ENCODE peak calls at places on chromosomes 3 and 15, in four cellular contexts. One of them, this sample, is unnamed.

GRCh38 chr3:38471260-38471857 is 17.7 kb downstream of the ACVR2B start:
- DNase-seq in IMR-90: no peak
- DNase-seq in H1: no peak
- DNase-seq in H9: no peak
- DNase-seq in this sample: no peak

GRCh38 chr15:59801649-59802048 is 112.5 kb upstream of the BNIP2 start:
- DNase-seq in IMR-90: no peak
- DNase-seq in H1: no peak
- DNase-seq in H9: no peak
- DNase-seq in this sample: peak

GRCh38 chr3:119302697-119303630 is 8.8 kb downstream of the ARHGAP31 start:
- DNase-seq in IMR-90: no peak
- DNase-seq in H1: no peak
- DNase-seq in H9: no peak
- DNase-seq in this sample: no peak

GRCh38 chr3:108331792-108332191 is 35.4 kb downstream of the HHLA2 start:
- DNase-seq in IMR-90: no peak
- DNase-seq in H1: no peak
- DNase-seq in H9: no peak
- DNase-seq in this sample: no peak

GRCh38 chr15:64152507-64153387 is 1.2 kb downstream of the SNX22 start:
- DNase-seq in IMR-90: no peak
- DNase-seq in H1: peak
- DNase-seq in H9: peak
- DNase-seq in this sample: peak

GRCh38 chr3:191345334-191345733 is 15.0 kb upstream of the UTS2B start:
- DNase-seq in IMR-90: no peak
- DNase-seq in H1: no peak
- DNase-seq in H9: no peak
- DNase-seq in this sample: no peak

GRCh38 chr15:71410347-71410746 is 295.1 kb downstream of the THSD4 start:
- DNase-seq in IMR-90: no peak
- DNase-seq in H1: no peak
- DNase-seq in H9: no peak
- DNase-seq in this sample: no peak

GRCh38 chr15:75661041-75661778 is 13.5 kb downstream of the SNX33 start:
- DNase-seq in IMR-90: peak
- DNase-seq in H1: peak
- DNase-seq in H9: peak
- DNase-seq in this sample: peak

GRCh38 chr3:186826978-186827857 is 15.3 kb upstream of the ADIPOQ start:
- DNase-seq in IMR-90: peak
- DNase-seq in H1: peak
- DNase-seq in H9: peak
- DNase-seq in this sample: peak

GRCh38 chr15:76376029-76376428 is 39.5 kb downstream of the ISL2 start:
- DNase-seq in IMR-90: no peak
- DNase-seq in H1: no peak
- DNase-seq in H9: peak
- DNase-seq in this sample: peak

GRCh38 chr15:83057660-83058376 is 9.2 kb downstream of the BTBD1 start:
- DNase-seq in IMR-90: no peak
- DNase-seq in H1: no peak
- DNase-seq in H9: no peak
- DNase-seq in this sample: no peak

GRCh38 chr15:62306851-62307504 is 141.9 kb upstream of the C2CD4B start:
- DNase-seq in IMR-90: peak
- DNase-seq in H1: no peak
- DNase-seq in H9: peak
- DNase-seq in this sample: peak

GRCh38 chr15:67105065-67105951 is 39.9 kb downstream of the SMAD3 start:
- DNase-seq in IMR-90: peak
- DNase-seq in H1: no peak
- DNase-seq in H9: no peak
- DNase-seq in this sample: peak

GRCh38 chr15:55958349-55958748 is 35.1 kb downstream of the NEDD4 start:
- DNase-seq in IMR-90: no peak
- DNase-seq in H1: no peak
- DNase-seq in H9: no peak
- DNase-seq in this sample: no peak

GRCh38 chr3:10357592-10358308 is 36.8 kb upstream of the SEC13 start:
- DNase-seq in IMR-90: peak
- DNase-seq in H1: no peak
- DNase-seq in H9: no peak
- DNase-seq in this sample: peak

GRCh38 chr3:107800705-107801104 is 277.9 kb downstream of the BBX start:
- DNase-seq in IMR-90: no peak
- DNase-seq in H1: no peak
- DNase-seq in H9: no peak
- DNase-seq in this sample: no peak

GRCh38 chr15:30923429-30923828 is 19.7 kb downstream of the FAN1 start:
- DNase-seq in IMR-90: no peak
- DNase-seq in H1: no peak
- DNase-seq in H9: no peak
- DNase-seq in this sample: no peak

GRCh38 chr15:25712192-25712960 is 150.8 kb downstream of the ATP10A start:
- DNase-seq in IMR-90: no peak
- DNase-seq in H1: no peak
- DNase-seq in H9: no peak
- DNase-seq in this sample: no peak

GRCh38 chr15:33145447-33145846 is 49.1 kb downstream of the FMN1 start:
- DNase-seq in IMR-90: no peak
- DNase-seq in H1: no peak
- DNase-seq in H9: no peak
- DNase-seq in this sample: no peak

GRCh38 chr15:31488437-31489204 is 162.0 kb downstream of the KLF13 start:
- DNase-seq in IMR-90: peak
- DNase-seq in H1: peak
- DNase-seq in H9: peak
- DNase-seq in this sample: peak

GRCh38 chr3:188490416-188490815 is 336.5 kb downstream of the LPP start:
- DNase-seq in IMR-90: no peak
- DNase-seq in H1: no peak
- DNase-seq in H9: no peak
- DNase-seq in this sample: no peak

GRCh38 chr3:188491276-188491687 is 337.3 kb downstream of the LPP start:
- DNase-seq in IMR-90: peak
- DNase-seq in H1: no peak
- DNase-seq in H9: no peak
- DNase-seq in this sample: no peak

GRCh38 chr3:188486952-188487351 is 333.0 kb downstream of the LPP start:
- DNase-seq in IMR-90: no peak
- DNase-seq in H1: no peak
- DNase-seq in H9: no peak
- DNase-seq in this sample: no peak

GRCh38 chr3:188487652-188488051 is 333.7 kb downstream of the LPP start:
- DNase-seq in IMR-90: no peak
- DNase-seq in H1: no peak
- DNase-seq in H9: no peak
- DNase-seq in this sample: no peak

DNA sequence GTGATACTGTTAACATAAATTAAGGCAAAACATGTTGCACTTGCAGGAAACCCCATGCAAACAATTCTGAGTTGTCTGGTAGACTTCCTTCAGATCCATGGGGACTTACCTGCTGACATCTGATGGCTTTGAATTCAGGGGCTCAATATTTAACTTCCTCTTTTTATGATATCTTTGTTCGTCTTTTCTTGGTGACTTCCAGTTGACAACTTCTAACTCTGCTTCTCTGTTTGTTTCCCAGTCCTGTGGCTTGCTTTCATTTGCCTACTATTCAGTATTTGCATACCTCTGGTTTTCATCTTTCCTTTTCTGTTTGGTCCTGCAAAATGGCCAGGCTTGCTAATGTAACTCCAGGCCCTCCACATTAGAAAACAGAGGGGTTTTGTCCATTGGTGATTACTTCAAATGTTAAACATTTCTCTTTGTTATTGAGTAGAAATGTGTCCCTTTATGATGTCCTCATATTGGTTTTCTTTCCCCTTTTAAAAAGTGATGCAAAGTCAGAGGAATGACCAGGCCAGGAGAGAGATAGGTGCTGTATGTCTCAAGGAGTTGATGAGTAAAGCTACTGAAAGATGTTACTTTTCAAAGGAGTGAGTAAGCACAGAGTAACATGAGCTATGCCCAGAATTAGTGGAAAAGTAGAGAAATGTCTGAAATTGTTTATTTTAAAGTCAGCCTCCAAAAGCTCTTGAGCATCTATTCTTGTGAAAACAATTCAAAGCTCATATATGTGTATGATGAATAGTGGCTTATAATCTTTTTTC is 335.9 kb downstream of the LPP start:
- DNase-seq in IMR-90: peak
- DNase-seq in H1: no peak
- DNase-seq in H9: no peak
- DNase-seq in this sample: no peak
- H4K5ac ChIP-seq in IMR-90: no peak
- H4K5ac ChIP-seq in H1: no peak
- H4K5ac ChIP-seq in H9: no peak
- H4K5ac ChIP-seq in this sample: no peak

GRCh38 chr3:132064114-132064513 is 29.3 kb upstream of the CPNE4 start:
- DNase-seq in IMR-90: no peak
- DNase-seq in H1: no peak
- DNase-seq in H9: peak
- DNase-seq in this sample: peak
- H3K27ac ChIP-seq in IMR-90: no peak
- H3K27ac ChIP-seq in H1: no peak
- H3K27ac ChIP-seq in H9: no peak
- H3K27ac ChIP-seq in this sample: no peak

DNA sequence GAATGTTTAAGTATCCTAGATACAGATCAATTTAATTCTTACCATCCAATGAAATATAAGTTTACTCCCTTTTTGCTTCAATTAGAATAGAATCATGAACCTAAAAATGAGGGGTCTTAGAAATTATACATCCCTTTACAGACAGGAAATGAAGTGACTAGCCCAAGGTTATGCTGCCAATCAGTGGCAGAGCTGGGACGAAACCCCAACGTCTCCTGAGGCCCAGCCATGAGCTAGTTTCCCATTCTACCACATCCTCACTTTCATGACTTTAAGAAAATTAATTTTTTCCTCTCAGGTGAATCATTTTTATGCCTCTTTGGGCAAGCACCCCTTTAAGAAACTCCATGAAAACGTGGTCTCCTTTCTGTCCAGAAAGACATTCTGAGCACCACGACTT is 11.2 kb downstream of the LRIG1 start:
- DNase-seq in IMR-90: no peak
- DNase-seq in H1: no peak
- DNase-seq in H9: no peak
- DNase-seq in this sample: no peak
- H2BK120ac ChIP-seq in IMR-90: peak
- H2BK120ac ChIP-seq in H1: no peak
- H2BK120ac ChIP-seq in H9: no peak
- H2BK120ac ChIP-seq in this sample: no peak

GRCh38 chr15:89186798-89187197 is 34.6 kb downstream of the RLBP1 start:
- DNase-seq in IMR-90: no peak
- DNase-seq in H1: no peak
- DNase-seq in H9: no peak
- DNase-seq in this sample: no peak

GRCh38 chr15:89184886-89185526 is 36.4 kb downstream of the RLBP1 start:
- DNase-seq in IMR-90: no peak
- DNase-seq in H1: no peak
- DNase-seq in H9: no peak
- DNase-seq in this sample: no peak

GRCh38 chr15:89187301-89187700 is 34.1 kb downstream of the RLBP1 start:
- DNase-seq in IMR-90: no peak
- DNase-seq in H1: no peak
- DNase-seq in H9: no peak
- DNase-seq in this sample: no peak

GRCh38 chr15:89184367-89184766 is 37.0 kb downstream of the RLBP1 start:
- DNase-seq in IMR-90: no peak
- DNase-seq in H1: no peak
- DNase-seq in H9: no peak
- DNase-seq in this sample: no peak

GRCh38 chr15:89187911-89188514 is 33.4 kb downstream of the RLBP1 start:
- DNase-seq in IMR-90: peak
- DNase-seq in H1: no peak
- DNase-seq in H9: no peak
- DNase-seq in this sample: no peak
- H4K5ac ChIP-seq in IMR-90: no peak
- H4K5ac ChIP-seq in H1: no peak
- H4K5ac ChIP-seq in H9: no peak
- H4K5ac ChIP-seq in this sample: no peak

DNA sequence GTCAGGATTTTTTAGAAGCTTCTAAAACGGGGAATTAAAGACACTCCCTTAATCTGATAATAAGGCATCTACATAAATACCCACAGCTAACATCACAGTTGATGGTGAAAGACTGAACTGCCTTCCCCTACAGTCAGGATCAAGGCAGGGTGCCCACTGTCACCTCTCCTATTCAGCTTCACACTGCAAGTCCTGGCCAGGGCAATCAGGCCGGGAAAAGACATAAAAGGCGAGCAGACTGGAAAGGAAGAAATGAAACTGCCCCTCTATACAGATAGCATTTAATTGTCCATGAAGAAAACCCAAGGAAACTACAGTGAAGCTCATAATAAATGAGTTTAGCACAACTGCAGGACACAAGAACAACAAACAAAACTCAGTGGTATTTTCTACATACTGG is 61.7 kb downstream of the HERC2 start:
- DNase-seq in IMR-90: no peak
- DNase-seq in H1: no peak
- DNase-seq in H9: no peak
- DNase-seq in this sample: no peak
- H3K27ac ChIP-seq in IMR-90: no peak
- H3K27ac ChIP-seq in H1: no peak
- H3K27ac ChIP-seq in H9: no peak
- H3K27ac ChIP-seq in this sample: no peak

GRCh38 chr3:182965861-182966366 is 14.4 kb downstream of the DCUN1D1 start:
- DNase-seq in IMR-90: no peak
- DNase-seq in H1: no peak
- DNase-seq in H9: no peak
- DNase-seq in this sample: no peak
- H2BK120ac ChIP-seq in IMR-90: no peak
- H2BK120ac ChIP-seq in H1: no peak
- H2BK120ac ChIP-seq in H9: no peak
- H2BK120ac ChIP-seq in this sample: no peak

This sample was measured in mesendoderm.